ENCODE peak calls at places on chromosomes 16 and 17, in nine cellular contexts. T is CD8-positive, alpha-beta T cell; H is activated T-cell treated with anti-CD3 and anti-CD28 coated beads for 1 hour; W is WTC11; F is EL; C is left colon; A is GM12865; U is tibial artery; O is prostate gland. I is an unnamed sample.

GRCh38 chr16:47492428-47493357 is 31.6 kb downstream of the PHKB start:
- DNase-seq in T (no peak), H (no peak), W (no peak), F (no peak), C (peak), A (peak), U (peak), O (peak), I (peak)

GRCh38 chr16:84749815-84750214 is 50.0 kb downstream of the USP10 start:
- DNase-seq in T (peak), H (no peak), W (no peak), F (no peak), C (no peak), A (peak), U (no peak), O (no peak), I (no peak)

GRCh38 chr16:59848314-59848713 is 1114.2 kb upstream of the GOT2 start:
- DNase-seq in T (no peak), H (no peak), W (no peak), F (peak), C (no peak), A (no peak), U (no peak), O (no peak), I (peak)

GRCh38 chr17:2203818-2204217 is 99.8 kb downstream of the SMG6 start:
- DNase-seq in T (no peak), H (no peak), W (no peak), F (no peak), C (no peak), A (no peak), U (no peak), O (no peak), I (no peak)

GRCh38 chr17:49148171-49148570 is 15.6 kb downstream of the B4GALNT2 start:
- DNase-seq in T (no peak), H (no peak), W (no peak), F (no peak), C (no peak), A (no peak), U (no peak), O (no peak), I (no peak)

GRCh38 chr16:63978240-63978639 is 1143.6 kb downstream of the CDH11 start:
- DNase-seq in T (no peak), H (no peak), W (no peak), F (no peak), C (no peak), A (no peak), U (no peak), O (no peak), I (no peak)

GRCh38 chr17:2398655-2399571 is 1.9 kb downstream of the MNT start:
- DNase-seq in T (peak), H (peak), W (peak), F (peak), C (peak), A (peak), U (no peak), O (peak), I (peak)

GRCh38 chr17:6084226-6085161 is 14.3 kb downstream of the WSCD1 start:
- DNase-seq in T (no peak), H (no peak), W (no peak), F (no peak), C (no peak), A (no peak), U (no peak), O (no peak), I (no peak)

GRCh38 chr17:1491406-1492248 is 859 bp downstream of the MYO1C start:
- DNase-seq in T (no peak), H (no peak), W (peak), F (peak), C (peak), A (peak), U (peak), O (no peak), I (peak)

GRCh38 chr17:58352843-58353719 is 1.1 kb upstream of the SUPT4H1 start:
- DNase-seq in T (peak), H (no peak), W (peak), F (peak), C (peak), A (peak), U (no peak), O (peak), I (no peak)

GRCh38 chr17:30415491-30415890 is 36.8 kb downstream of the CPD start:
- DNase-seq in T (no peak), H (no peak), W (no peak), F (peak), C (no peak), A (no peak), U (no peak), O (no peak), I (no peak)

GRCh38 chr16:54180421-54181359 is 105.9 kb downstream of the IRX3 start:
- DNase-seq in T (no peak), H (no peak), W (no peak), F (no peak), C (no peak), A (no peak), U (no peak), O (no peak), I (no peak)

GRCh38 chr16:1180772-1181714 is 28.1 kb downstream of the CACNA1H start:
- DNase-seq in T (no peak), H (no peak), W (no peak), F (no peak), C (no peak), A (no peak), U (peak), O (no peak), I (no peak)

I was measured in mucosa of gallbladder.